ENCODE peak calls at places on chromosomes 12 and 14, in ten cellular contexts. A is hypothalamus; L is SK-MEL-5; N is stimulated activated CD4-positive, alpha-beta T cell treated with anti-CD3 and anti-CD28 coated beads, Interleukin-2, amount 100 ng/mL, for 48 hours; C is NCI-H2107; E is osteoblast; D is D341Med; R is astrocyte of the spinal cord; G is stromal cell of bone marrow; V is psoas muscle. F is an unnamed sample.

GRCh38 chr14:52043690-52044089 is 25.2 kb downstream of the NID2 start:
- DNase-seq in A (no peak), L (peak; percentile 75), N (peak; percentile 33), C (no peak), E (peak; percentile 66), D (peak; percentile 75), R (no peak), G (no peak), V (no peak), F (no peak)

GRCh38 chr14:85534914-85535313 is 5.0 kb downstream of the FLRT2 start:
- DNase-seq in A (peak; percentile 23), L (no peak), N (no peak), C (no peak), E (peak; percentile 87), D (no peak), R (no peak), G (no peak), V (no peak), F (no peak)

GRCh38 chr12:120212301-120212700 is 11.4 kb upstream of the RPLP0 start:
- DNase-seq in A (no peak), L (no peak), N (no peak), C (no peak), E (peak; percentile 45), D (no peak), R (no peak), G (no peak), V (no peak), F (no peak)

GRCh38 chr14:96582641-96582980 is 80.4 kb downstream of the PAPOLA start:
- DNase-seq in A (no peak), L (no peak), N (no peak), C (no peak), E (no peak), D (no peak), R (no peak), G (no peak), V (no peak), F (no peak)

GRCh38 chr12:92078167-92079053 is 67.2 kb downstream of the BTG1 start:
- DNase-seq in A (no peak), L (peak; percentile 49), N (no peak), C (no peak), E (peak; percentile 87), D (no peak), R (peak; percentile 97), G (peak; percentile 100), V (no peak), F (peak; percentile 80)

GRCh38 chr12:52687527-52688385 is 7.5 kb upstream of the KRT1 start:
- DNase-seq in A (no peak), L (no peak), N (no peak), C (no peak), E (no peak), D (no peak), R (no peak), G (no peak), V (no peak), F (no peak)

GRCh38 chr12:132600048-132601032 is 10.0 kb downstream of the LRCOL1 start:
- DNase-seq in A (peak; percentile 53), L (peak; percentile 78), N (peak; percentile 31), C (peak; percentile 63), E (peak; percentile 99), D (peak; percentile 80), R (peak; percentile 65), G (peak; percentile 39), V (peak; percentile 82), F (peak; percentile 41)

GRCh38 chr12:67826148-67826547 is 163.1 kb upstream of the IFNG-AS1 start:
- DNase-seq in A (no peak), L (no peak), N (no peak), C (no peak), E (no peak), D (no peak), R (no peak), G (no peak), V (no peak), F (no peak)

GRCh38 chr14:101123639-101124525 is 220.4 kb upstream of the RTL1 start:
- DNase-seq in A (no peak), L (no peak), N (no peak), C (no peak), E (peak; percentile 72), D (peak; percentile 10), R (no peak), G (no peak), V (peak; percentile 42), F (no peak)

GRCh38 chr14:92549853-92550244 is 36.3 kb downstream of the RIN3 start:
- DNase-seq in A (no peak), L (no peak), N (no peak), C (no peak), E (no peak), D (no peak), R (no peak), G (peak; percentile 46), V (peak; percentile 78), F (peak; percentile 44)

GRCh38 chr14:105283899-105284298 is 16.9 kb downstream of the BRF1 start:
- DNase-seq in A (no peak), L (no peak), N (no peak), C (no peak), E (no peak), D (peak; percentile 9), R (no peak), G (no peak), V (no peak), F (no peak)

GRCh38 chr12:79988368-79988767 is 53.5 kb upstream of the PPP1R12A start:
- DNase-seq in A (no peak), L (no peak), N (no peak), C (no peak), E (peak; percentile 78), D (no peak), R (peak; percentile 23), G (no peak), V (no peak), F (peak; percentile 60)

GRCh38 chr12:28057856-28058615 is 85.5 kb upstream of the PTHLH start:
- DNase-seq in A (no peak), L (no peak), N (no peak), C (no peak), E (peak; percentile 77), D (no peak), R (peak; percentile 77), G (no peak), V (no peak), F (peak; percentile 6)

GRCh38 chr14:59698793-59699192 is 122.2 kb upstream of the CCDC175 start:
- DNase-seq in A (no peak), L (no peak), N (no peak), C (no peak), E (no peak), D (no peak), R (peak; percentile 63), G (no peak), V (no peak), F (no peak)

GRCh38 chr12:50120953-50121352 is 8.9 kb downstream of the COX14 start:
- DNase-seq in A (no peak), L (no peak), N (no peak), C (no peak), E (no peak), D (no peak), R (no peak), G (no peak), V (no peak), F (no peak)

GRCh38 chr12:15179672-15180071 is 41.5 kb downstream of the RERG start:
- DNase-seq in A (no peak), L (peak; percentile 62), N (no peak), C (no peak), E (no peak), D (no peak), R (no peak), G (no peak), V (no peak), F (peak; percentile 90)